ENCODE peak calls at places on chromosomes 4 and X, in five cellular contexts. S is prostate gland, Q is ovary, Y is endothelial cell of umbilical vein, B is Peyer's patch. L is an unnamed sample.

GRCh38 chr4:143375326-143376073 is 38.8 kb downstream of the GAB1 start:
- DNase-seq in B (peak; percentile 42), Y (peak; percentile 58), S (no peak), Q (no peak), L (no peak)

GRCh38 chr4:15779789-15780188 is 1.7 kb downstream of the CD38 start:
- DNase-seq in Q (no peak), S (no peak), B (no peak), Y (no peak), L (no peak)

GRCh38 chr4:81352476-81352875 is 119.2 kb downstream of the RASGEF1B start:
- DNase-seq in Q (no peak), Y (no peak), B (no peak), S (no peak), L (no peak)

GRCh38 chrX:2692221-2693122 is 1.4 kb downstream of the CD99 start:
- DNase-seq in S (no peak), Y (peak; percentile 49), B (peak; percentile 30), Q (peak; percentile 32), L (peak; percentile 44)

GRCh38 chr4:92121099-92121498 is 182.7 kb upstream of the GRID2 start:
- DNase-seq in S (peak; percentile 10), Y (no peak), Q (no peak), B (no peak), L (peak; percentile 28)

GRCh38 chr4:139247241-139247640 is 32.8 kb downstream of the MGARP start:
- DNase-seq in S (no peak), Y (no peak), Q (no peak), B (no peak), L (no peak)

GRCh38 chr4:109559625-109559982 is 442 bp upstream of the MCUB start:
- DNase-seq in B (peak; percentile 32), Y (no peak), Q (peak; percentile 36), S (no peak), L (no peak)

GRCh38 chrX:113644426-113644825 is 803.8 kb upstream of the AMOT start:
- DNase-seq in B (no peak), S (no peak), Y (no peak), Q (no peak), L (no peak)

GRCh38 chr4:46993075-46994006 is at the start of gene GABRA4:
- DNase-seq in S (no peak), Y (no peak), Q (no peak), B (no peak), L (no peak)

GRCh38 chr4:41939016-41939623 is 3.9 kb downstream of the TMEM33 start:
- DNase-seq in S (no peak), B (no peak), Q (no peak), Y (no peak), L (no peak)

GRCh38 chrX:124506031-124506430 is 159.7 kb downstream of the SH2D1A start:
- DNase-seq in B (no peak), S (no peak), Y (no peak), Q (no peak), L (no peak)

GRCh38 chrX:70434352-70434866 is 10.2 kb upstream of the DLG3 start:
- DNase-seq in B (peak; percentile 85), S (peak; percentile 82), Q (peak; percentile 90), Y (peak; percentile 58), L (peak; percentile 87)
- TF ChIP-seq POLR2A in B (peak; percentile 9), S (no peak), Q (no peak), Y (no peak), L (no peak)

GRCh38 chr4:6689506-6689960 is 4.1 kb upstream of the S100P start:
- DNase-seq in Y (no peak), Q (no peak), B (no peak), S (no peak), L (peak; percentile 75)
- H3K27ac ChIP-seq in Y (no peak overlapping the region), Q (no peak overlapping the region), B (peak overlapping the region; percentile 75), S (peak overlapping the region; percentile 33), L (peak overlapping the region; percentile 85)

DNA sequence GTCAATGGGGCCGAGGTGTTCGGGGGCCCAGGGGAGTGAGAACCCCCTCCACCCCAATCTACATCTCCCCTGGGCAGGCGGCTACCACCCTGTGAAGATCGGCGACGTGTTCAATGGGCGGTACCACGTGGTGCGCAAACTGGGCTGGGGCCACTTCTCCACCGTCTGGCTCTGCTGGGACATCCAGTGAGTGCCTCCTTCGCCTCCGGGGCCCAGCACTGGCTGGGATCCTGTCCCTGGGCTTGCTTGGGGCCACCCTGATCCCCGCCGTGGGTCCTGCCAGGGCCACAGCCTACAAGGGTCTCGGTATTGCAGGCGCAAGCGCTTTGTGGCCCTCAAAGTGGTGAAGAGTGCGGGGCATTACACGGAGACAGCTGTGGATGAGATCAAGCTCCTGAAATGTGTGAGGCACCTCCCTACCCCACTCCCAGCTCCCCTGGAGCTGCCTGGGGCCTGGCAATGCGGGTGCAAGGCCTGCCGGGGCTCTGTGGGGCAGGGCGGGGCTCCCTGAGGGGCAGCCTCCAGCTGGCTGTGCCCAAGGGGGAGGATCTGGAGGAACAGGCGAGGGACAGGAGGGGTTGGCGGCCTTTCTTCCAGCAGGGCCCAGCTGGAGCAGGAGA is 697 bp downstream of the SRPK3 start:
- DNase-seq in Q (no peak), B (no peak), S (no peak), Y (no peak), L (no peak)
- TF ChIP-seq POLR2A in Q (no peak), B (no peak), S (no peak), Y (no peak), L (no peak)

GRCh38 chr4:67680568-67681222 is 20.3 kb downstream of the UBA6 start:
- DNase-seq in Y (no peak), S (no peak), B (no peak), Q (no peak), L (no peak)

GRCh38 chr4:67682266-67682665 is 18.7 kb downstream of the UBA6 start:
- DNase-seq in Y (no peak), B (no peak), Q (no peak), S (no peak), L (no peak)

GRCh38 chr4:67685532-67685859 is 15.5 kb downstream of the UBA6 start:
- DNase-seq in B (no peak), S (no peak), Y (no peak), Q (no peak), L (no peak)

GRCh38 chr4:67687639-67688038 is 13.3 kb downstream of the UBA6 start:
- DNase-seq in Q (no peak), S (no peak), Y (no peak), B (no peak), L (no peak)

GRCh38 chr4:67684839-67685531 is 16.0 kb downstream of the UBA6 start:
- DNase-seq in Q (no peak), Y (no peak), B (no peak), S (no peak), L (no peak)
- H3K27ac ChIP-seq in Q (no peak overlapping the region), Y (no peak overlapping the region), B (no peak overlapping the region), S (no peak overlapping the region), L (no peak overlapping the region)

GRCh38 chrX:24415921-24416320 is 49.2 kb upstream of the PDK3 start:
- DNase-seq in B (no peak), S (no peak), Y (no peak), Q (no peak), L (no peak)

GRCh38 chrX:24410514-24411189 is 50.2 kb downstream of the SUPT20HL1 start:
- DNase-seq in S (no peak), Y (no peak), B (no peak), Q (no peak), L (no peak)

DNA sequence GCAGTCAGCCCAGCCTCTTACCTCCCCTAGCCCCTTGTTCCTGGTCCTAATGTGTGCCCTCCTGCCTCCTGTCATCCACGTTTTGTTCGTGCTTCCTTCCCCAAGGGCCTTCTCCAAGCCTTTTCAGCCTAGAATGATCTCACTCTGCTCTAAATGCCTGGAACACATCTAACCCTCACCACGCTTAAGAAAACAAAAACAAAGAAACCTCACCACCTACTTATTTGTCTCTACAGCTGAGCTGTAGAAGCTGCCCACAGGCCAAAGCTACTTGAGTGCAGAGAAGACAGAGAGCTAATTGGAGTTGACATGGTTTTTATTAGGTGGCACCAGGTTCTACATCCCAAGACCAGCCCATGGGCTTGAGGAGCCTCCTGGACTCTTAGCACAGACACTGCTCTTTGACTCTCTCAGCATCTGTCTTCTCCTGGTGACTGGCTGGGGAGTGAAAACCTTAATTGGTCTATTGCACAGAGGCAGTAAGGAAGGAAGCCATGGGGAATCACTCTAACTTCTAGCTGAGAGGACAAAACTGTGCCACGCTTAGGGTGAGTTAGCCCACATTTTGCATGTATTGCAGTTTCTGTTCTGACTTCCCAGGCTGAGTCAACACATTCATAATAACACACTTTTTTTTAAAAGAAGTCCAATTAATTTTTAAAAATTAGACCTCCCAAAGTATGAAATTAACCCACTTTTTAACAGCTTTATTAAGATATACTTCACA is 52.3 kb upstream of the PDK3 start:
- DNase-seq in Y (no peak), Q (no peak), S (no peak), B (no peak), L (no peak)
- TF ChIP-seq POLR2A in Y (no peak), Q (no peak), S (no peak), B (no peak), L (no peak)